ENCODE peak calls at places on chromosomes 16 and 17, in four cellular contexts. X, E, T and R are unnamed samples.

GRCh38 chr17:79362996-79363305 is 247.9 kb downstream of the RBFOX3 start:
- DNase-seq in X (no peak), T (no peak), E (no peak), R (no peak)

GRCh38 chr16:58491-59439 is 5.1 kb downstream of the SNRNP25 start:
- DNase-seq in E (no peak), T (no peak), X (no peak), R (no peak)

GRCh38 chr17:44628234-44629188 is 27.8 kb upstream of the MEIOC start:
- DNase-seq in X (no peak), T (no peak), E (peak), R (peak)

GRCh38 chr16:4306439-4307214 is 9.2 kb upstream of the GLIS2 start:
- DNase-seq in E (no peak), X (peak), T (no peak), R (no peak)

GRCh38 chr17:76644995-76645394 is 1.4 kb upstream of the ST6GALNAC1 start:
- DNase-seq in E (no peak), T (no peak), X (no peak), R (no peak)

GRCh38 chr16:57941016-57941656 is 29.8 kb downstream of the CNGB1 start:
- DNase-seq in E (no peak), T (no peak), X (peak), R (no peak)

GRCh38 chr17:72343911-72344310 is 223.1 kb downstream of the SOX9 start:
- DNase-seq in T (no peak), X (no peak), E (no peak), R (no peak)

GRCh38 chr16:17302620-17303019 is 168.1 kb downstream of the XYLT1 start:
- DNase-seq in X (no peak), E (no peak), T (no peak), R (no peak)

GRCh38 chr17:57234252-57235092 is 21.9 kb upstream of the MSI2 start:
- DNase-seq in X (no peak), E (no peak), T (no peak), R (no peak)

GRCh38 chr16:65878347-65878746 is 488.1 kb upstream of the CDH5 start:
- DNase-seq in X (no peak), E (no peak), T (no peak), R (no peak)

GRCh38 chr17:2029911-2030778 is at the start of gene DPH1:
- DNase-seq in E (peak), X (peak), T (peak), R (peak)

GRCh38 chr16:51773051-51773450 is 622.0 kb upstream of the SALL1 start:
- DNase-seq in T (no peak), E (no peak), X (no peak), R (no peak)

GRCh38 chr17:8420041-8420934 is 15.4 kb upstream of the NDEL1 start:
- DNase-seq in E (no peak), X (peak), T (peak), R (peak)

GRCh38 chr16:28950648-28951409 is at the start of gene NFATC2IP:
- DNase-seq in T (peak), E (peak), X (peak), R (peak)

GRCh38 chr16:17467923-17468540 is 2.7 kb downstream of the XYLT1 start:
- DNase-seq in E (no peak), X (peak), T (peak), R (peak)

GRCh38 chr17:81453712-81454111 is 58.5 kb downstream of the BAHCC1 start:
- DNase-seq in T (no peak), E (no peak), X (no peak), R (no peak)

GRCh38 chr17:50922107-50922506 is 56.0 kb upstream of the TOB1 start:
- DNase-seq in E (no peak), T (no peak), X (no peak), R (no peak)

GRCh38 chr16:70700101-70701020 is 14.5 kb upstream of the MTSS2 start:
- DNase-seq in X (no peak), E (no peak), T (no peak), R (no peak)

GRCh38 chr17:55198690-55199370 is 65.9 kb upstream of the HLF start:
- DNase-seq in E (no peak), T (no peak), X (peak), R (no peak)

GRCh38 chr17:59972778-59973177 is 8.2 kb upstream of the RNFT1 start:
- DNase-seq in E (no peak), X (no peak), T (no peak), R (no peak)

GRCh38 chr16:57134982-57135381 is 42.6 kb downstream of the CPNE2 start:
- DNase-seq in E (no peak), X (no peak), T (no peak), R (no peak)

GRCh38 chr17:62562656-62563055 is 64.8 kb upstream of the MRC2 start:
- DNase-seq in T (no peak), X (no peak), E (no peak), R (peak)

GRCh38 chr16:1156111-1156982 is 3.4 kb downstream of the CACNA1H start:
- DNase-seq in E (no peak), X (no peak), T (no peak), R (no peak)

GRCh38 chr17:59800530-59800942 is 92.2 kb downstream of the TUBD1 start:
- DNase-seq in X (no peak), T (no peak), E (no peak), R (no peak)

GRCh38 chr16:88754912-88755744 is 29.9 kb downstream of the PIEZO1 start:
- DNase-seq in T (no peak), E (no peak), X (peak), R (no peak)

GRCh38 chr16:80319181-80319580 is 221.6 kb upstream of the DYNLRB2 start:
- DNase-seq in T (no peak), E (no peak), X (no peak), R (no peak)

GRCh38 chr17:62888148-62888547 is 77.9 kb upstream of the TANC2 start:
- DNase-seq in T (no peak), X (no peak), E (no peak), R (peak)

GRCh38 chr17:58637011-58637570 is 54.8 kb downstream of the TEX14 start:
- DNase-seq in E (no peak), T (no peak), X (no peak), R (no peak)

GRCh38 chr17:54891176-54891821 is 9.4 kb upstream of the TOM1L1 start:
- DNase-seq in T (peak), X (peak), E (no peak), R (peak)

GRCh38 chr17:77963441-77963840 is 4.9 kb downstream of the TNRC6C start:
- DNase-seq in E (no peak), T (peak), X (peak), R (peak)
- TF ChIP-seq MXI1 in E (no peak), T (no peak), X (peak), R (no peak)

GRCh38 chr16:50683689-50684374 is 2.7 kb upstream of the SNX20 start:
- DNase-seq in X (no peak), E (peak), T (no peak), R (no peak)
- TF ChIP-seq NFIC in X (no peak), E (peak), T (no peak), R (no peak)

GRCh38 chr16:85358704-85359146 is 246.5 kb upstream of the CIBAR2 start:
- DNase-seq in E (no peak), X (no peak), T (no peak), R (no peak)
- H2AFZ ChIP-seq in E (no peak), X (no peak), T (peak), R (no peak)

GRCh38 chr16:85491798-85492616 is 121.1 kb upstream of the GSE1 start:
- DNase-seq in T (peak), E (no peak), X (no peak), R (peak)
- TF ChIP-seq MXI1 in T (no peak), E (no peak), X (no peak), R (no peak)

GRCh38 chr17:41633498-41634197 is 9.3 kb upstream of the KRT17 start:
- DNase-seq in T (no peak), E (no peak), X (no peak), R (no peak)
- TF ChIP-seq NFIC in T (no peak), E (no peak), X (no peak), R (no peak)